ENCODE peak calls at places on chromosomes 2 and 18, in six cellular contexts. N is K562, K is breast epithelium, T is AG04449, M is cardiac fibroblast, A is adrenal gland. R is an unnamed sample.

GRCh38 chr2:108935231-108935863 is 53.7 kb downstream of the EDAR start:
- DNase-seq in A (no peak), M (no peak), T (no peak), K (no peak), N (no peak), R (no peak)

GRCh38 chr18:78242796-78243195 is 736.8 kb upstream of the SALL3 start:
- DNase-seq in A (no peak), N (no peak), T (no peak), K (no peak), M (peak), R (no peak)

GRCh38 chr2:135745545-135745944 is 3.9 kb downstream of the UBXN4 start:
- DNase-seq in M (peak), A (no peak), N (no peak), T (peak), K (no peak), R (peak)

GRCh38 chr2:236161082-236161462 is 7.1 kb downstream of the GBX2 start:
- DNase-seq in N (no peak), M (no peak), A (no peak), K (no peak), T (no peak), R (no peak)

GRCh38 chr18:3306391-3306790 is 44.5 kb downstream of the MYL12B start:
- DNase-seq in K (no peak), M (peak), N (no peak), T (no peak), A (no peak), R (no peak)

GRCh38 chr18:73841661-73842060 is 306.0 kb downstream of the FBXO15 start:
- DNase-seq in M (peak), K (no peak), T (no peak), A (no peak), N (no peak), R (no peak)

GRCh38 chr2:134283701-134284100 is 29.8 kb downstream of the MGAT5 start:
- DNase-seq in A (no peak), M (no peak), T (no peak), N (no peak), K (no peak), R (no peak)

GRCh38 chr2:23208339-23208738 is 176.6 kb upstream of the KLHL29 start:
- DNase-seq in A (no peak), N (no peak), M (no peak), K (no peak), T (no peak), R (no peak)

GRCh38 chr2:27501042-27501441 is 4.4 kb downstream of the GCKR start:
- DNase-seq in A (no peak), T (no peak), K (no peak), M (no peak), N (no peak), R (no peak)

GRCh38 chr18:48408111-48408726 is 964 bp downstream of the ZBTB7C start:
- DNase-seq in K (peak), N (no peak), M (no peak), A (peak), T (no peak), R (no peak)

GRCh38 chr2:46937457-46937856 is 21.9 kb upstream of the MCFD2 start:
- DNase-seq in K (no peak), T (no peak), A (no peak), N (no peak), M (no peak), R (no peak)

GRCh38 chr2:17966793-17967192 is 88.3 kb downstream of the KCNS3 start:
- DNase-seq in M (no peak), N (no peak), T (no peak), A (no peak), K (no peak), R (no peak)

GRCh38 chr2:240789051-240789453 is 31.0 kb downstream of the KIF1A start:
- DNase-seq in A (no peak), N (no peak), M (no peak), T (no peak), K (no peak), R (no peak)

GRCh38 chr2:240788482-240788881 is 31.5 kb downstream of the KIF1A start:
- DNase-seq in T (no peak), K (no peak), N (no peak), A (no peak), M (no peak), R (no peak)

GRCh38 chr2:240790370-240791210 is 29.4 kb downstream of the KIF1A start:
- DNase-seq in A (no peak), T (no peak), K (no peak), N (no peak), M (no peak), R (no peak)

GRCh38 chr2:240791211-240791800 is 28.7 kb downstream of the KIF1A start:
- DNase-seq in K (no peak), A (no peak), N (no peak), M (no peak), T (no peak), R (no peak)

DNA sequence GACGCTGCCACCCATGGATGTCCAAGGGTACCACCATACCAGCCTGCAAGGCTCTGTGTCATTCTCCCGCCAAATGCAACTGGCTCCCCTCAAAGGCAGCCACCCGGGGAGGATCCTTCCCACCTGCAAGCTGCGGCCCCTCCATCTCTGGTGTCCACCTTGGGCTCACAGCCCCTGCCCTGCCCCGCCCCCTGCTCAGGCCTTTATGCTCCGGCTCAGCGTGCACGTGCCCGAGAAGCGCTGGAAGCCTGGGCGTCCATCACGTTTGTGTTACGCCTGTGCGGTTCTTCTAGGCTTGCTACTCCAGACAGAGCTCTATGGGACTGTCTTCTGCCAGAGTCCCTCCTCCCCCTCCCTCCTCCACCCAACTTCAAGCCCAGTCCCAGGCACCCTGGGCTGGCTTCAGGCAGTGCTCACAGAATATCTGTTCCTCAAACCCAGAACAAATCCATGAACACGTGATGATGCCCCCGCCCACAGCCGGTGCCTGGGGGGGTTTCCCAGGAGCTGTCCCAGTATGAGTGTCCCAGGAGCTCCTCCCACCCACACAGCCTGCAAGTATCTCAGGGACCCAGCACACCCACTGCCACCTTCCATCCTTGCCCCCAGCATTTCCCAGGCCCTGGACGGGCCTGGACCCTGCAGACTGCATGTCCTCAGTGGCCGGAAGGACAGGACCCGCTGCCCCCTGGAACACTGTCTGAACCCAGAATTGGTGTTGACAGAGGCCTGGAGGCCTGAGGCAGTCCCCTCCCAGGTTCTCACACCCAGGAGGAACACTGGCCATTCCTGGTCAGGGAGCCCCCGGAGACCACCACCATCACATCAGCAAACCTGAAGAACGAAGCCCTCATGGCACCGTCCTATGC is 30.3 kb downstream of the KIF1A start:
- DNase-seq in N (no peak), M (no peak), A (no peak), T (no peak), K (no peak), R (no peak)
- H3K4me3 ChIP-seq in N (no peak), M (no peak), A (no peak), T (no peak), K (no peak), R (no peak)

DNA sequence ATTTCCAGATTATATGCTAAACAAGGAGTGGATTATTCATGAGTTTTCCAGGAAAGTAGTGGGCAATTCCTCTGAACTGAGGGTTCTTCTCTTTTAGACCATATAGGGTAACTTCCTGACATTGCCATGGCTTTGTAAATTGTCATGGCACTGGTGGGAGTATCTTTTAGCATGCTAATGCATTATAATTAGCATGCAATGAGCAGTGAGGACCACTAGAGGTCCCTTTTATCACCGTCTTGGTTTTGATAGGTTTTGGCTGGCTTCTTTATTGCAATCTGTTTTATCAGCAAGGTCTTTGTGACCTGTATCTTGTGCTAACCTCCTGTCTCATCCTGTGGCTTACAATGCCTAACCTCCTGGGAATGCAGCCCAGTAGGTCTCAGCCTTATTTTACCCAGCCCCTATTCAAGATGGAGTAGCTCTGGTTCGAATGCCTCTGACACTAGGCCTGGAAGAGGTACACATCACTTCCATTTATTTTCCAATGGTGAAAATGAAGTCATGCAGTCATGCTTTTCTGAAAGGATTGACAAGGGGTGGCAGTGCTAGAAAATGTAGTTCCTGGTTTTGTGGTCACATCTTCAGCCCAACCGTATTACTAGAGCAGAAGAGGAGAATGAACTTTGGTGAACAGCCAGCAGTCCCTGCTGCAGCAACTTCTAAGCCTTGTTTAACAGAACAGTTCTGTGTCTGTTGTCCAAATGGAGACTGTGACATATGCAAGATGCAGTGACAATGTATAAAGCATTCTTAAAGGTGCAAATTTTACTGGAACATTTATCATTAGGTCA is 26.6 kb upstream of the ITGA4 start:
- DNase-seq in M (peak), N (no peak), T (no peak), K (no peak), A (no peak), R (no peak)
- TF ChIP-seq CTCF in M (peak), N (peak), T (peak), K (peak), A (peak), R (peak)

DNA sequence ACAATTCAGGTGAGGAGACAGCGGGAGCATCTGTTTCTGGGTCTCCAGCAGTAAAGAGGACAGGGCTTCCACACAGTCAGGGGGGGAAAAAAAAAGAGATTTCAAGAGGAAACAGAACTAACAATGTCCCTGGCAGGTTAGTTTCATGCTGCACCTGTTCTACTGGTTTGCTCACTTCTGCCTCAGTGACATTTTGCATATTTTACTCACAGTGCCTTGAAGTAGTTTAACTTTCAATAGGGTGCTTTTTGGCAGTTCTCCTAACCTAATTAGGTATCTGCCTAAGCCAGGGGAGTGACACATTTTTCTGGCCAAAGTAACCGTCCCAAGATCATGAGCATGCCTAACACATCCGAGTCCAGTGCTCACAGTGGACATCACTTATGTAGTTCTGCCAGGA is 109.0 kb upstream of the ALK start:
- DNase-seq in M (no peak), T (no peak), A (no peak), N (no peak), K (no peak), R (no peak)
- H3K4me3 ChIP-seq in M (no peak), T (no peak), A (no peak), N (no peak), K (no peak), R (no peak)

GRCh38 chr2:85797959-85798358 is 44.2 kb downstream of the ATOH8 start:
- DNase-seq in M (peak), N (peak), A (no peak), K (no peak), T (no peak), R (no peak)
- TF ChIP-seq CTCF in M (peak), N (peak), A (peak), K (peak), T (peak), R (peak)

GRCh38 chr2:240351826-240352426 is 83.5 kb upstream of the GPC1 start:
- DNase-seq in T (no peak), A (no peak), M (no peak), K (no peak), N (no peak), R (no peak)

GRCh38 chr2:240355001-240355891 is 80.2 kb upstream of the GPC1 start:
- DNase-seq in M (peak), N (no peak), T (no peak), K (no peak), A (peak), R (no peak)

GRCh38 chr2:240353944-240354343 is 81.5 kb upstream of the GPC1 start:
- DNase-seq in A (no peak), T (no peak), N (no peak), K (no peak), M (no peak), R (no peak)

GRCh38 chr2:240351088-240351741 is 84.2 kb upstream of the GPC1 start:
- DNase-seq in N (no peak), M (no peak), K (no peak), T (no peak), A (no peak), R (no peak)

DNA sequence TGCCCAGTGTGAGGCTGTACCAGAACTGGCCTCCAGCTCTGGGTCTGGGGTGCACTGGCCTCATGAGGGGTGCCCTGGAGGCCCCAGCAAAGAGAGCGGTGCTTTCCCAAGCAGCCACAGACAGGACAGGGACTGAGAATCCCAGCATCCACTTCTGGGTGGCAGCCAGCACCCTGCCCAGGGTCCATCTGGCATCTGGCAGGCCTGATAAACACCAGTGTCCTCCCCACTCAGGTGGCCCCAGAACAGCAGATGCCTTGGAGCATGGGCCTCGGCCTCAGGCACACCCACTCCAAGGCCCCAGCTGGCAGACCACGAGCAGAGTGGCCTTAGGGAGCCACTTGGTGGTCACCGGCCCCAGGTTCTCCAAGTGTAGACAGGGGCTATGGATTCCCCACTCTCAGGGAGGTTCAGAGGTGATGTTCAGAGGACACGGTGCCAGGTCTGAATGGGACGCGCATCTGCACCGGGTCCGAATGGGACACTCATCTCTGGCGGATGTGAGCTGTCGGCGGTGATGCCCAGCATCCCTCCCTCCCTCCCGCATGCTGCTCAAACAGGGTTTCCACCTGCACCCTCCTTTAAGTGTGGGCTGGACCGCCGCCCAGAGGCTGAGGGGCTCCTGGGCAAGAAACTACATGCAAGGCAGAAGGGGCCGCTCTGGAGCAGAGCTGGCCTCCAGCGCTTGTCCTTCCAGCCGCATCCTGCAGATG is 82.2 kb upstream of the GPC1 start:
- DNase-seq in N (no peak), K (no peak), M (no peak), T (no peak), A (no peak), R (no peak)
- H3K4me3 ChIP-seq in N (no peak), K (no peak), M (no peak), T (no peak), A (no peak), R (no peak)